ENCODE peak calls at places on chromosomes 7 and 10, in four cellular contexts. C is cardiac fibroblast, H is tibial nerve, Y is WERI-Rb-1. K is an unnamed sample.

GRCh38 chr10:48551796-48552591 is 52.9 kb downstream of the ARHGAP22 start:
- DNase-seq in C (peak), H (no peak), Y (peak), K (peak)

GRCh38 chr10:77877461-77878344 is 48.9 kb downstream of the DLG5 start:
- DNase-seq in C (peak), H (no peak), Y (peak), K (peak)

GRCh38 chr10:35216303-35216905 is 89.8 kb downstream of the CREM start:
- DNase-seq in C (peak), H (no peak), Y (no peak), K (no peak)

GRCh38 chr10:103281753-103282152 is 4.8 kb downstream of the INA start:
- DNase-seq in C (peak), H (no peak), Y (peak), K (no peak)

GRCh38 chr7:36456548-36456947 is 66.9 kb downstream of the ANLN start:
- DNase-seq in C (no peak), H (no peak), Y (no peak), K (no peak)

GRCh38 chr7:138014686-138015085 is 12.8 kb upstream of the CREB3L2 start:
- DNase-seq in C (no peak), H (no peak), Y (no peak), K (no peak)

GRCh38 chr7:130595986-130596385 is 72.6 kb downstream of the COPG2 start:
- DNase-seq in C (peak), H (no peak), Y (no peak), K (no peak)

GRCh38 chr7:25098096-25099046 is 26.7 kb downstream of the CYCS start:
- DNase-seq in C (peak), H (peak), Y (peak), K (peak)

GRCh38 chr10:95333997-95334792 is 43.4 kb upstream of the PDLIM1 start:
- DNase-seq in C (peak), H (no peak), Y (no peak), K (peak)

GRCh38 chr7:138095972-138096935 is 20.0 kb downstream of the AKR1D1 start:
- DNase-seq in C (no peak), H (no peak), Y (no peak), K (no peak)

GRCh38 chr10:42691361-42692120 is 53.2 kb upstream of the ZNF33B start:
- DNase-seq in C (no peak), H (no peak), Y (no peak), K (no peak)

GRCh38 chr7:117666019-117666418 is 186.2 kb downstream of the CFTR start:
- DNase-seq in C (peak), H (no peak), Y (no peak), K (no peak)

GRCh38 chr7:158468225-158468624 is 119.4 kb downstream of the PTPRN2 start:
- DNase-seq in C (no peak), H (no peak), Y (no peak), K (no peak)

GRCh38 chr10:33117816-33118215 is 159.8 kb upstream of the ITGB1 start:
- DNase-seq in C (no peak), H (no peak), Y (no peak), K (no peak)

GRCh38 chr10:30587522-30588031 is 42.0 kb downstream of the LYZL2 start:
- DNase-seq in C (no peak), H (no peak), Y (no peak), K (no peak)

GRCh38 chr10:95183451-95184230 is 10.4 kb upstream of the ACSM6 start:
- DNase-seq in C (peak), H (peak), Y (peak), K (peak)

GRCh38 chr10:22105270-22105669 is 101.7 kb upstream of the DNAJC1 start:
- DNase-seq in C (no peak), H (no peak), Y (no peak), K (no peak)

DNA sequence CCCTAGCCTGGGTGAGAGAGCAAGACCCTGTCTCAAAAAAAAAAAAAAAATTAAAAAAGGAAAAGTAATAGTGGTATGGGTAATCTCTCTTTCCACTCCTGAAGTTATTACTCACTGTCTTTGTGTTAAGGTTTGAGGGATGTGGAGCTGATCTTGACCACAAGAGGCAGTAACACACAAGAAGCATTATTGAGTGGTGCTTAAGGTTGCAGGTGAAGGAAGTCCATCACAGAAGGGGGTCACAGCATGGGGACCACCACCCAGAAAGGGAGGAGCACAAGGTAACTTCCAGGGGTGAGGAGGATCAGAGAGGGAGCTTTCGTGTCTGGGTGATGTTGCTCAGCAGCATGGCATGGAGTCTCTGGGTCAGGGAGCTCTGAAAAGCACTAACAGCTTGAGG is 100.2 kb upstream of the DNAJC1 start:
- DNase-seq in C (peak), H (no peak), Y (no peak), K (no peak)
- TF ChIP-seq CTCF in C (peak), H (peak), Y (peak), K (peak)

GRCh38 chr7:1447551-1448244 is 11.6 kb downstream of the MICALL2 start:
- DNase-seq in C (peak), H (no peak), Y (no peak), K (no peak)

GRCh38 chr7:1444925-1445322 is 14.3 kb downstream of the MICALL2 start:
- DNase-seq in C (no peak), H (no peak), Y (no peak), K (no peak)

GRCh38 chr7:1445341-1445740 is 13.9 kb downstream of the MICALL2 start:
- DNase-seq in C (no peak), H (no peak), Y (no peak), K (no peak)

GRCh38 chr7:1447112-1447511 is 12.2 kb downstream of the MICALL2 start:
- DNase-seq in C (no peak), H (no peak), Y (no peak), K (no peak)

DNA sequence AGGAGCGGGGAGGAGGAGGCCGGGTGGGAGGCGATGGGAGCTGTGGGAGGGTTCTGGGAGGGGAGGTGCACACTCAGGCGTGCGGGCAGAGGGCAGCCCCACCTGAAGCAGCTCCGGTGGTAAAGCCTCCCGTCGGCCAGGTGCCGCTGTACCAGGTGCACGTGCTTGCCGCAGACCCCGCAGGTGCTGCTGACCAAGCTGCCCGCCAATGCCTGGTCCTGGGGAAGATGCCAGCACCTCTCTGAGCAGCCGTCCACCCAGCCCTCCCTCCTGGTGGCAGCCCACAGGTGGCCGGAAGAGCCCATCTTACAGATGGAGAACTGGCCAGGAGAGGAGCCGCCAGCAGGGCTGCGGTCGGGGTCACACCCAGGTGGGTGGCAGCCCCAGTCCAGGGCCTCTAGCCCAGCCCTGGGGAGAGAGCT is 12.6 kb downstream of the MICALL2 start:
- DNase-seq in C (no peak), H (no peak), Y (no peak), K (no peak)
- TF ChIP-seq CTCF in C (no peak), H (no peak), Y (no peak), K (no peak)

GRCh38 chr7:28364082-28364481 is 48.2 kb upstream of the CREB5 start:
- DNase-seq in C (no peak), H (no peak), Y (no peak), K (no peak)
- TF ChIP-seq CTCF in C (peak), H (no peak), Y (no peak), K (peak)

GRCh38 chr10:102064868-102065560 is at the start of gene HPS6:
- DNase-seq in C (peak), H (peak), Y (peak), K (peak)
- TF ChIP-seq CTCF in C (no peak), H (no peak), Y (peak), K (peak)

DNA sequence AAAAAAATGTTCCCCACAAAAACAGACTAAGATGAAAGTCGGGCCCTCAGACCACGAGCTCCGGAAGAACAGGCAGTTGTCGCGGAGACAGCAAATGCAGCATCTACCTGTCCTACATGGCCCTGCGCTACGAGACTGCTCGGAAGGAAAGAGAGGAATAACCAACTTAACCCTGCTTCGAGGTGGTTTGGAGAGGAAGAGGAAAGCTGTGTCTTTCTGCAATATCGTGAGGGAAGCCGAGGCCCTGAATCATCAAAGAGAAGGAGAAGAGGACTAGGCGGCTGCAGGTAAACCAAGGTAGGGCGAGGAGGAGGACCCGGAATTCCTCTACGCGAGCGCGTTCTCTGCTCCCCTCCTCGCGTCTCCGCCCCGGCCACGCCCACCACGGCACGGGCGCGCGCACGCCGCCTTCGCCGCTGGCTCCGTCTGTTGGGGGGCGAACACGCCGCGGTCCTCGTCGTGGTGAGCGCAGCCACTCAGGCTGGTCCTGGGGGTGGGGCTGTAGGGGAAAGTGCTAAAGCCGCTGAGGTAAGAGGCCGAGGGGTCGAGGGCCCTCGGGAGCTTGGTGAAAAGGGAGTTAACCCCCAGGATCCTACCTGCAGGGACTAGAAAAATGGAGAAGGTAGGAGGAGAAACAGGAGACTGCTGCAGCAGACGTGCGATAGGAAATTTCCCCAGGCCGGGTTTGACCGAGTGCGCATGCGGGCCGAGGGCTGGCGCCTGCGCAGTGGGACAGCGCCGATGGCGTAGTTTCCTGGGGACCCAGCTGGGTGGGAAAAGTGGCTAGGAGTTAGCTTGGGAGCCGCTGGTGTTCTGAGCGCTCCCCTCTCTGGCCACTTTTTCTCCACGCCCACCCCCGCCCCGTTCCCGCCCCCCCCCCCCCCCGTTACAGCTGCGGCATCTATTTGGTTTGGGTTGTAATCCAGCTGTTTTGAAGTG is at the start of the genes ANAPC16 and ASCC1:
- DNase-seq in C (peak), H (peak), Y (peak), K (peak)
- TF ChIP-seq CTCF in C (no peak), H (no peak), Y (no peak), K (no peak)

GRCh38 chr10:60207894-60208293 is 181.8 kb downstream of the ANK3 start:
- DNase-seq in C (no peak), H (no peak), Y (no peak), K (no peak)

GRCh38 chr10:60206735-60207134 is 182.9 kb downstream of the ANK3 start:
- DNase-seq in C (peak), H (no peak), Y (no peak), K (no peak)

GRCh38 chr10:60205741-60206140 is 183.9 kb downstream of the ANK3 start:
- DNase-seq in C (no peak), H (no peak), Y (no peak), K (no peak)

GRCh38 chr10:60200682-60201053 is 189.0 kb downstream of the ANK3 start:
- DNase-seq in C (no peak), H (no peak), Y (no peak), K (no peak)

GRCh38 chr10:60203993-60204618 is 185.6 kb downstream of the ANK3 start:
- DNase-seq in C (peak), H (no peak), Y (peak), K (peak)
- TF ChIP-seq CTCF in C (peak), H (peak), Y (peak), K (peak)

K was measured in HFFc6.